ENCODE peak calls at places on chromosomes 5 and 9, in nine cellular contexts. Z, G, U, X, C, Q, Y, L and T are unnamed samples.

GRCh38 chr9:136193891-136194279 is 11.0 kb downstream of the LHX3 start:
- DNase-seq in C (no peak), L (no peak), Z (no peak), X (no peak), Q (no peak), U (no peak), Y (no peak), G (no peak), T (no peak)

GRCh38 chr5:129962506-129962905 is 58.2 kb downstream of the CHSY3 start:
- DNase-seq in L (no peak), G (no peak), Y (no peak), X (no peak), C (no peak), Z (no peak), U (no peak), Q (no peak), T (no peak)

GRCh38 chr9:21810388-21810787 is 8.0 kb downstream of the MTAP start:
- DNase-seq in X (no peak), G (no peak), L (no peak), Y (no peak), C (no peak), U (peak; percentile 49), Z (no peak), Q (no peak), T (no peak)

GRCh38 chr9:28951945-28952344 is 1378.7 kb upstream of the C9orf72 start:
- DNase-seq in Z (no peak), L (no peak), G (no peak), Y (no peak), Q (no peak), C (no peak), U (no peak), X (peak; percentile 10), T (no peak)

GRCh38 chr5:151924564-151925395 is at the start of gene GLRA1:
- DNase-seq in Y (peak; percentile 58), X (peak; percentile 55), L (peak; percentile 31), Q (no peak), U (peak; percentile 31), Z (peak; percentile 50), G (peak; percentile 4), C (peak; percentile 74), T (peak; percentile 16)

GRCh38 chr9:93954436-93955355 is at the start of gene BARX1:
- DNase-seq in U (no peak), C (peak; percentile 53), Z (no peak), L (no peak), X (no peak), Y (no peak), G (no peak), Q (no peak), T (no peak)

GRCh38 chr9:5388026-5388806 is 48.5 kb upstream of the RLN1 start:
- DNase-seq in Z (no peak), Y (peak; percentile 47), C (no peak), L (peak; percentile 70), X (no peak), G (no peak), U (peak; percentile 47), Q (no peak), T (no peak)

GRCh38 chr5:141543053-141543452 is 54.2 kb downstream of the PCDHGC5 start:
- DNase-seq in Q (no peak), C (no peak), X (no peak), L (no peak), G (no peak), Y (no peak), U (no peak), Z (no peak), T (no peak)

GRCh38 chr5:25119654-25120053 is 474.9 kb upstream of the CDH10 start:
- DNase-seq in Q (no peak), X (peak; percentile 68), Z (no peak), G (no peak), L (no peak), Y (no peak), C (no peak), U (no peak), T (peak; percentile 7)

GRCh38 chr5:154753792-154754191 is 1.4 kb upstream of the LARP1 start:
- DNase-seq in U (peak; percentile 97), L (peak; percentile 86), C (no peak), Q (peak; percentile 89), Z (no peak), Y (no peak), G (peak; percentile 87), X (no peak), T (no peak)

GRCh38 chr9:93128011-93128714 is 5.9 kb downstream of the NINJ1 start:
- DNase-seq in Y (no peak), Q (no peak), C (peak; percentile 22), L (no peak), X (no peak), Z (no peak), U (no peak), G (no peak), T (no peak)

GRCh38 chr9:133955821-133956411 is 36.2 kb downstream of the VAV2 start:
- DNase-seq in C (peak; percentile 74), X (no peak), Y (no peak), Q (no peak), Z (peak; percentile 39), L (no peak), G (no peak), U (peak; percentile 47), T (no peak)

GRCh38 chr9:132586830-132587483 is 4.6 kb downstream of the BARHL1 start:
- DNase-seq in G (no peak), C (no peak), Z (no peak), Y (no peak), U (no peak), Q (no peak), L (no peak), X (no peak), T (peak; percentile 15)

GRCh38 chr9:132589148-132590036 is 7.0 kb downstream of the BARHL1 start:
- DNase-seq in L (no peak), C (no peak), U (no peak), Q (no peak), G (no peak), X (no peak), Z (no peak), Y (no peak), T (no peak)

GRCh38 chr9:132587484-132587858 is 5.1 kb downstream of the BARHL1 start:
- DNase-seq in G (no peak), L (no peak), X (no peak), C (no peak), Y (no peak), Z (no peak), Q (no peak), U (no peak), T (no peak)

GRCh38 chr9:132588501-132589147 is 6.2 kb downstream of the BARHL1 start:
- DNase-seq in Z (no peak), C (no peak), G (no peak), U (no peak), X (no peak), Y (no peak), Q (no peak), L (no peak), T (no peak)

GRCh38 chr9:132588098-132588497 is 5.7 kb downstream of the BARHL1 start:
- DNase-seq in X (no peak), Z (no peak), Q (no peak), U (no peak), C (no peak), Y (no peak), G (no peak), L (no peak), T (no peak)
- H3K27me3 ChIP-seq in X (no peaks in the 10 kb centered on the region), Z (peaks cover 55% of the 10 kb centered on the region), Q (peaks cover 92% of the 10 kb centered on the region), U (peaks cover 89% of the 10 kb centered on the region), C (peaks cover 90% of the 10 kb centered on the region), Y (peaks cover 77% of the 10 kb centered on the region), G (peaks cover 85% of the 10 kb centered on the region), L (peaks cover 79% of the 10 kb centered on the region), T (peaks cover 11% of the 10 kb centered on the region)

GRCh38 chr5:77640577-77641396 is 2.3 kb upstream of the OTP start:
- DNase-seq in U (no peak), Z (no peak), C (peak; percentile 43), Y (no peak), Q (no peak), L (no peak), X (no peak), G (no peak), T (no peak)
- H3K27me3 ChIP-seq in U (peaks cover 93% of the 10 kb centered on the region), Z (peaks cover 88% of the 10 kb centered on the region), C (peaks cover 92% of the 10 kb centered on the region), Y (peaks cover 50% of the 10 kb centered on the region), Q (peaks cover 100% of the 10 kb centered on the region), L (peaks cover 91% of the 10 kb centered on the region), X (peaks cover 54% of the 10 kb centered on the region), G (peaks cover 93% of the 10 kb centered on the region), T (peaks cover 30% of the 10 kb centered on the region)

GRCh38 chr5:176362098-176362442 is 506 bp upstream of the KIAA1191 start:
- DNase-seq in L (no peak), Q (no peak), X (no peak), G (no peak), Y (no peak), U (no peak), C (no peak), Z (no peak), T (no peak)

GRCh38 chr5:176366575-176366894 is 1.2 kb downstream of the ARL10 start:
- DNase-seq in X (no peak), C (no peak), L (no peak), Z (no peak), Y (no peak), U (no peak), G (no peak), Q (no peak), T (no peak)

GRCh38 chr5:176364765-176365662 is at the start of gene ARL10:
- DNase-seq in Z (peak; percentile 47), G (no peak), C (peak; percentile 43), Q (peak; percentile 23), L (no peak), Y (no peak), U (peak; percentile 20), X (no peak), T (no peak)

GRCh38 chr5:176368726-176369125 is 3.4 kb downstream of the ARL10 start:
- DNase-seq in Y (no peak), G (no peak), Q (no peak), Z (no peak), L (no peak), X (no peak), U (no peak), C (no peak), T (no peak)

DNA sequence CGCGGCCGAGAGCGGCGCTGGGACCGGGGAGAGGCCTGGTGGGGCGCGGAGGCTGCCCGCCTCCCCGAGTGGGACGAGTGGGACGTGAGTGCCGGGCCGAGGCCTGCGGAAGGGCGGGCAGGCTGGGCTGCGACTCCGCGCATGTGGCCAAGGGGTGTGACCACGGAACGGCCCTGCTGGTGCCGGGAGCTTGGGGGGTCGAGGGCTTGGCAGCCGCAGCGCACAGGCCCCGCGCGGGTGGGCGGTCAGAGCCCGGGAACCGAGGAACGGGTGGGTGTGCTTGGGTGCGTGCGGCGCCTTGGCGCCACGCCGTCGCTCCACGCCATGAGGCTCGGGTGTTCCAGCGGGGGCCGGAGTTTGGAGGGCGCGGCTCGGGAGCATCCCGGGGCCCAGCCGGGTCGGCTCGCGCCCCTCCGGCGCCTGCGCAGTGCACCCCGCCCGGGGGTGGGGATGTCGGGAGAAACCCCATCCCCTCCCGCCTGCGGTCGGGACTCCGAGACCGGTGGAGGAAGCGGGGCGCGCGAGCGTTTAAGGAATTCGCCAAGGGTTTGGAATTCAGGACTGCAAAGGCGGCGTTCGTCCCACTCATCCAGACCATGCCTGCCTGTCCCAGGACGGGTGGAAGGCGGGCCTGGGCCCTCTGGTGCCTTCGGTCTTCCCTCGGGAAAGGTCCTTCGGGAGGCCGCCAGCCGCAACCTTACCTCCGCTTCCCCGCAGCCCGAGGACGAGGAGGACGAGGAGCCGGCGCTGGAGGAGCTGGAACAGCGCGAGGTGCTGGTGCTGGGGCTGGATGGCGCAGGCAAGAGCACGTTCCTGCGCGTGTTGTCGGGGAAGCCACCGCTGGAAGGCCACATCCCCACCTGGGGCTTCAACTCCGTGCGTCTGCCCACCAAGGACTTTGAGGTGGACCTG is 632 bp downstream of the ARL10 start:
- DNase-seq in Z (peak; percentile 15), Y (no peak), X (no peak), G (no peak), U (peak; percentile 55), Q (peak; percentile 35), C (peak; percentile 59), L (no peak), T (peak; percentile 17)
- H3K27me3 ChIP-seq in Z (no peaks in the 10 kb centered on the region), Y (peaks cover 6% of the 10 kb centered on the region), X (no peaks in the 10 kb centered on the region), G (no peaks in the 10 kb centered on the region), U (no peaks in the 10 kb centered on the region), Q (no peaks in the 10 kb centered on the region), C (peaks cover 11% of the 10 kb centered on the region), L (no peaks in the 10 kb centered on the region), T (no peaks in the 10 kb centered on the region)

GRCh38 chr5:80961376-80962281 is 1.5 kb downstream of the RASGRF2 start:
- DNase-seq in Z (peak; percentile 34), L (no peak), Y (no peak), Q (no peak), U (peak; percentile 23), X (no peak), C (no peak), G (no peak), T (no peak)
- H3K27me3 ChIP-seq in Z (no peaks in the 10 kb centered on the region), L (no peaks in the 10 kb centered on the region), Y (no peaks in the 10 kb centered on the region), Q (peaks cover 27% of the 10 kb centered on the region), U (no peaks in the 10 kb centered on the region), X (no peaks in the 10 kb centered on the region), C (no peaks in the 10 kb centered on the region), G (no peaks in the 10 kb centered on the region), T (no peaks in the 10 kb centered on the region)